ENCODE peak calls at places on chromosomes 3 and 15, in ten cellular contexts. B is stimulated activated CD4-positive, alpha-beta T cell treated with anti-CD3 and anti-CD28 coated beads, Interleukin-12 subunit alpha, Interleukin-12 subunit beta, amount 100 ng/mL, for 48 hours; E is central memory CD4-positive, alpha-beta T cell; S is Calu3; K is myocyte; H is occipital lobe; L is M059J; X is iPS-NIHi11; V is HTR-8/SVneo; U is effector CD4-positive, alpha-beta T cell. W is an unnamed sample.

GRCh38 chr15:29473621-29474105 is 204.0 kb upstream of the NSMCE3 start:
- DNase-seq in B (no peak), E (no peak), S (no peak), K (no peak), H (no peak), L (no peak), X (no peak), V (no peak), U (no peak), W (no peak)

GRCh38 chr3:14147063-14147435 is 22.2 kb downstream of the TMEM43 start:
- DNase-seq in B (no peak), E (no peak), S (no peak), K (no peak), H (no peak), L (no peak), X (no peak), V (no peak), U (no peak), W (peak)

GRCh38 chr3:72663429-72663828 is 184.8 kb downstream of the SHQ1 start:
- DNase-seq in B (no peak), E (no peak), S (no peak), K (peak), H (peak), L (peak), X (no peak), V (no peak), U (no peak), W (no peak)

GRCh38 chr15:68470981-68471380 is 39.0 kb upstream of the ITGA11 start:
- DNase-seq in B (no peak), E (no peak), S (no peak), K (no peak), H (no peak), L (no peak), X (no peak), V (no peak), U (no peak), W (no peak)

GRCh38 chr3:66655119-66655518 is 154.3 kb upstream of the LRIG1 start:
- DNase-seq in B (no peak), E (no peak), S (no peak), K (no peak), H (no peak), L (no peak), X (no peak), V (no peak), U (no peak), W (no peak)

GRCh38 chr3:39388741-39389248 is 5.6 kb downstream of the SLC25A38 start:
- DNase-seq in B (no peak), E (no peak), S (no peak), K (no peak), H (no peak), L (no peak), X (no peak), V (no peak), U (no peak), W (no peak)

GRCh38 chr3:45817788-45818523 is 21.6 kb upstream of the SLC6A20 start:
- DNase-seq in B (no peak), E (no peak), S (peak), K (peak), H (peak), L (peak), X (no peak), V (peak), U (no peak), W (peak)

GRCh38 chr15:81280696-81281095 is 43.2 kb downstream of the STARD5 start:
- DNase-seq in B (no peak), E (no peak), S (no peak), K (no peak), H (no peak), L (no peak), X (no peak), V (no peak), U (no peak), W (no peak)

GRCh38 chr3:150300847-150301517 is 107.1 kb upstream of the TSC22D2 start:
- DNase-seq in B (no peak), E (no peak), S (no peak), K (no peak), H (no peak), L (peak), X (no peak), V (no peak), U (no peak), W (no peak)

GRCh38 chr3:121482651-121483050 is 63.1 kb downstream of the POLQ start:
- DNase-seq in B (no peak), E (no peak), S (no peak), K (peak), H (no peak), L (peak), X (no peak), V (peak), U (no peak), W (no peak)

GRCh38 chr3:86973440-86973839 is 17.5 kb downstream of the VGLL3 start:
- DNase-seq in B (no peak), E (no peak), S (peak), K (peak), H (no peak), L (peak), X (no peak), V (no peak), U (no peak), W (no peak)

GRCh38 chr3:149077638-149078037 is 8.7 kb downstream of the HLTF start:
- DNase-seq in B (no peak), E (no peak), S (no peak), K (no peak), H (no peak), L (peak), X (no peak), V (no peak), U (no peak), W (no peak)

GRCh38 chr3:184761120-184761841 is 49.4 kb upstream of the MAGEF1 start:
- DNase-seq in B (no peak), E (no peak), S (no peak), K (peak), H (no peak), L (no peak), X (no peak), V (no peak), U (no peak), W (peak)

GRCh38 chr15:68224546-68225250 is 4.8 kb downstream of the CLN6 start:
- DNase-seq in B (no peak), E (no peak), S (no peak), K (peak), H (no peak), L (no peak), X (no peak), V (no peak), U (no peak), W (no peak)

W was measured in testis.